ENCODE peak calls at places on chromosomes 4 and X, in five cellular contexts. G is cardiac muscle cell, U is AG04449, B is omental fat pad, Y is AG10803. C is an unnamed sample.
A peak's percentile ranks its signal among the peaks of the same experiment; 100 is the strongest.

GRCh38 chr4:110287130-110287529 is 88.7 kb upstream of the ELOVL6 start:
- DNase-seq in G (peak; percentile 76), U (peak; percentile 17), B (no peak), Y (peak; percentile 64), C (no peak)

GRCh38 chr4:184978211-184978610 is 40.1 kb upstream of the HELT start:
- DNase-seq in G (peak; percentile 58), U (no peak), B (no peak), Y (no peak), C (no peak)

GRCh38 chr4:4364486-4365208 is 22.3 kb upstream of the NSG1 start:
- DNase-seq in G (no peak), U (no peak), B (no peak), Y (no peak), C (no peak)

GRCh38 chr4:630661-631060 is 5.3 kb downstream of the PDE6B start:
- DNase-seq in G (no peak), U (no peak), B (no peak), Y (no peak), C (no peak)

GRCh38 chrX:24574743-24575142 is 72.4 kb downstream of the PCYT1B start:
- DNase-seq in G (no peak), U (no peak), B (no peak), Y (no peak), C (no peak)

GRCh38 chr4:174058846-174059245 is 224.6 kb downstream of the FBXO8 start:
- DNase-seq in G (peak; percentile 71), U (no peak), B (no peak), Y (no peak), C (no peak)

GRCh38 chrX:34546366-34546765 is 110.7 kb downstream of the TMEM47 start:
- DNase-seq in G (peak; percentile 8), U (no peak), B (no peak), Y (no peak), C (no peak)

GRCh38 chr4:98430708-98431403 is 169.7 kb downstream of the RAP1GDS1 start:
- DNase-seq in G (peak; percentile 37), U (peak; percentile 67), B (no peak), Y (peak; percentile 64), C (no peak)

DNA sequence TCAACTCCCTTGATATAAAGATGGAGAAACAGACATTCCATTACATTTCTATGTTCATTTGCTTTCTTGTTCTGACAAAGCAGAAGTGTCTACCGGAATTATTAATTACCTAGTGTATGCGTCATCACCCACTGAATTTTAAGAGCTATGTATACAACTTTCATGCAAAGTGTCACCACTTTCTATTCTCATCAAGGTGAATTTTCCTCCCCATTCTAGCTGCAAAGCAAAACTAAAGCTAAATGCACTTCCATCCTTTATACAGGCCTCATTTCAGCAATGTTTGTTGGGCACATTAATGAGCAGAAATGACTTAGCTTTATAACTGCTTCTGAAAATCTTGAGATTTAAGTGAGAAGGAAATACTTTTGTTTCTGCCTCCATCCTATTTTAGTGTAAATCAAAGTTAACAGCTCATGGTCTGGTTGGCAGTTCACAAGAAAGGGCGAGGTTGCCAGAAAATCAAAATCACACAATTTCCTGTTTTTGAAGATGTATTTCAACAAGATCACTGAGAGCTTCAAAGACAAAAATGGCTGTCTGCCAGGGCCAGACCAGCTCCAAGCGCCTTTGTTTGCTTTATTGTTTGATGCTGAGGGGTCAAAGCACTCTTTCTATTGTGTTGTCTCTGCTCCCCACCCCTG is 7.2 kb upstream of the FAM9C start:
- DNase-seq in G (peak; percentile 57), U (no peak), B (no peak), Y (no peak), C (no peak)
- TF ChIP-seq CTCF in G (no peak), U (no peak), B (no peak), Y (no peak), C (no peak)

DNA sequence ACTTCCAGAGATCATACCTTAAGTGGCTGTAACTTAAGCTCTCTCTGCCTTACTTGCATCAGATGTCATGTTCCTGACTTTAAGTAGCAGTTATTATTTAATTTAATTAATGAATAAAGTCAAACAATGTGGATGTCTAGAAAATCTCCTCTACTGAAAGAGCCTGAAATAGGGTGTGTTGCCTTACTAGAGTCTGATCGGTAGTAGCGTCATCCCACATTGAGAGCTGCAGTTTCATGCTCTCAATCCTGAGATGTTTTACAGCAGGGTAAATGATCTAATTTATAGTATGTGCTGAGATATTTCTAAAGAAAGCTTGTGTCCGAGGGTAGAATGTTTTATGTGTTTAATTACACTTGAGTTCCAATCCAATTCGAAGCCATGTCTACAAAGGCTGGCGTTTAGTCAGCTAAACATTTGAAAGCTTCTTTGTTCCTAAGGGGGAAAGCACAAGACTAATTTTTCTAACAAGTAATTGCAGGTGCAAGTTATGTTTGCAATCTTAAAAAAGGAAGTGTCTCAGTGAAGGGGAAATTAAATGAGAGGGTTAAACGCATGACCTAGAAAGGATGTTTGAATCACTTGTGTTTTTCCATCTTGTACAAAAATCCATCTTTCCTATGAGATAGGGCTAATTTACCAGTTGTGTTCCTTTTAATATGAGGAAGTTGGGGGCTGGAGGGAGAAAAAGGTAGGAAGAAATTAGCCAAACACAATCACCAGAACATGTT is 391.0 kb upstream of the MAGEB2 start:
- DNase-seq in G (no peak), U (no peak), B (no peak), Y (no peak), C (no peak)
- TF ChIP-seq CTCF in G (no peak), U (no peak), B (no peak), Y (no peak), C (no peak)

DNA sequence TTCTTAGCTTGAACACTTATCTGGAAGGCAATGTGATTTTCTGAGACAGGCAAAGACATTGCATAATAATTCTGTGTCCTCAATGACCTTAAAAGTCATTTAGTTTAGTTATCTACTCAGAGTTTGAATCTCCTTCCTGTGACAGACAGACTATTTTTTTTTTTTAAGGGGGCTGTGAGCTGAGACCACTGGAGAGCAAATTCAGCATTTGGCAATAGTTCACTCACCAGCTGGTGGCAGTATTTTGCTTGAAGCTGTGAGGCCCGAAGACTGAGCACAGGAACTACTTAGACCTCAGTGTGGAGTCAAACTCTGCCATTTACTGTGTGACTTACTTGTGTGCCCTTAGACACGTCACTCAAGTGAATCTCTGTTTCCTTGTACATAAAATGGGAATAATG is 22.9 kb upstream of the CPE start:
- DNase-seq in G (peak; percentile 58), U (no peak), B (no peak), Y (peak; percentile 43), C (peak; percentile 43)
- TF ChIP-seq CTCF in G (peak; percentile 65), U (peak; percentile 32), B (no peak), Y (peak; percentile 55), C (peak; percentile 60)

DNA sequence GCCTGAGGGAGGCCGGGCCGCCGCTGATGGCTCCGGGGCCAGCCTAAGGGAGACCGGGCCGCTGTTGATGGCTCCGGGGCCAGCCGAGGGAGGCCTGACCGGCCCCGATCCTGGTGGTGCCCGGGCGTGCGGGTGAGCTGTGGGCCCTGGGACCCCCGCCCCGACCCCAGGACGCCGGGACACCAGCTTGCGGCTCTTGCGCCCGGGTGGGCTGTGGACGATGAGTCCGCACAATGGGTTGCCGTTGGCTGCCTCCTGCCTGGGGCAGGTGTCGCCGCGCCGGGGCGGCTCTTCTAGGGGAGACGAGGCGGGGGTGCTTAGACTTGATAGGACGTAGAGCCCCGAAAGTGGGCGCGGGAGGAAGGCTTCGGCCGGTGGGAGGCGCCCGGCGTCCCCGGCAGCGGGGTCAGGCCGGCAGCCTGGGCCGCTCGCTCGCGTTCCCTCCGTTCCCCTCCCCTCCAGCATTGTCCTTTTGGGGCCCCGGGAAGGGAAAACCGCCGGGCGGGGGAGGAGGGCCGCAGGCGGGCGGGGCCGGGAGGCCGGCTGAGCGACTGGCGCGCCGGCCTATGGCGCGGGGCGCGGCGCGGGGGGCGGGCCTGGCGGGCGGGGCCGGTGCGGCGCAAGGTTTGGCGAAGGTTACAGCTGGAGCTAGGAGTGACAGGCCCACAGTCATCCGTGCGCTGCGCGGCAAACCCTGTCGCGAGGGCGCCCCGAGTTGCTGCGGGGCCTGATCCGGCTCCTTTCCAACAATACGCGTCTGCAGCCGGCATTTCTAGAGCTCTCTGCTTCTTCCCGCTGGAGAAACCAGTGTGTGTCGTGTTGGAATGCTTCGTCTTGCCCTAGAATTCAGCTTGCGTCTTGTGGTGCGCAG is 819 bp downstream of the KIAA0232 start:
- DNase-seq in G (peak; percentile 91), U (no peak), B (peak; percentile 67), Y (peak; percentile 85), C (peak; percentile 89)
- TF ChIP-seq CTCF in G (no peak), U (no peak), B (no peak), Y (no peak), C (no peak)

GRCh38 chr4:41185614-41186609 is 28.4 kb downstream of the APBB2 start:
- DNase-seq in G (no peak), U (no peak), B (no peak), Y (peak; percentile 47), C (no peak)
- TF ChIP-seq CTCF in G (no peak), U (no peak), B (no peak), Y (no peak), C (no peak)

DNA sequence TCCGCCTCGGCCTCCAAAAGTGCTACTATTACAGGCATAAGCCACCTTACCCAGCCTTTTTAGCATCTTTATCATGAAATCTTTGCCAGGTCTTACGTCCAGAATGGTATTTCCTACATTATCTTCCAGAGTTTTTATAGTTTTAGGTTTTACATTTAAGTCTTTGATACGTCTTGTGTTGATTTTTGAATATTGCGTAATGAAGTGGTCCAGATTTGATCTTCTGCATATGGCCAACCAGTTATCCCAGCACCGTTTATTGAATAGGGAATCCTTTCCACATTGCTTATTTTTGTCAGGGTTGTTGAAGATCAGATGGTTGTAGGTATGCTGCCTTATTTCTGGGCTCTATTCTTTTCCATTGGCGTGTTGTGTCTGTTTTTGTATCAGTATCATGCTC is 349.6 kb downstream of the KCTD8 start:
- DNase-seq in G (no peak), U (no peak), B (no peak), Y (no peak), C (no peak)
- TF ChIP-seq CTCF in G (no peak), U (no peak), B (no peak), Y (no peak), C (no peak)

GRCh38 chrX:149647505-149647904 is 15.9 kb upstream of the TMEM185A start:
- DNase-seq in G (no peak), U (no peak), B (no peak), Y (no peak), C (no peak)
- TF ChIP-seq CTCF in G (no peak), U (no peak), B (no peak), Y (no peak), C (no peak)